ENCODE peak calls at places on chromosomes 1 and 21, in ten cellular contexts. N is ovary; G is naive thymus-derived CD4-positive, alpha-beta T cell; V is dorsolateral prefrontal cortex; W is upper lobe of right lung; U is cardiac muscle cell; J is PC-3; O is A673; M is fibroblast of lung; I is brain microvascular endothelial cell. Y is an unnamed sample.

GRCh38 chr1:221457706-221458429 is 284.0 kb downstream of the DUSP10 start:
- DNase-seq in N (no peak), G (no peak), V (no peak), W (no peak), U (no peak), J (no peak), O (no peak), M (no peak), I (no peak), Y (no peak)

GRCh38 chr1:164748253-164748899 is 189.4 kb downstream of the PBX1 start:
- DNase-seq in N (peak), G (no peak), V (no peak), W (no peak), U (peak), J (peak), O (no peak), M (peak), I (peak), Y (no peak)

GRCh38 chr1:205374205-205375078 is 17.7 kb upstream of the KLHDC8A start:
- DNase-seq in N (no peak), G (no peak), V (no peak), W (no peak), U (peak), J (peak), O (no peak), M (peak), I (peak), Y (no peak)

GRCh38 chr1:54336121-54336520 is 70.1 kb downstream of the SSBP3 start:
- DNase-seq in N (no peak), G (no peak), V (no peak), W (no peak), U (no peak), J (no peak), O (no peak), M (no peak), I (no peak), Y (no peak)

GRCh38 chr1:230303069-230303468 is 123.1 kb downstream of the PGBD5 start:
- DNase-seq in N (no peak), G (no peak), V (no peak), W (no peak), U (no peak), J (no peak), O (no peak), M (peak), I (no peak), Y (no peak)

GRCh38 chr1:107648071-107648470 is 316.9 kb downstream of the VAV3 start:
- DNase-seq in N (no peak), G (no peak), V (no peak), W (no peak), U (peak), J (peak), O (no peak), M (peak), I (peak), Y (peak)

GRCh38 chr1:210123383-210123782 is 109.2 kb upstream of the SERTAD4 start:
- DNase-seq in N (no peak), G (no peak), V (no peak), W (no peak), U (no peak), J (no peak), O (peak), M (no peak), I (no peak), Y (no peak)

GRCh38 chr21:41752231-41752681 is 14.6 kb downstream of the RIPK4 start:
- DNase-seq in N (no peak), G (no peak), V (no peak), W (no peak), U (peak), J (peak), O (peak), M (peak), I (no peak), Y (peak)

GRCh38 chr21:44021064-44021463 is 9.0 kb downstream of the TRAPPC10 start:
- DNase-seq in N (no peak), G (no peak), V (no peak), W (no peak), U (no peak), J (no peak), O (no peak), M (no peak), I (no peak), Y (no peak)

GRCh38 chr1:81876901-81877750 is 76.4 kb downstream of the ADGRL2 start:
- DNase-seq in N (no peak), G (no peak), V (no peak), W (no peak), U (peak), J (no peak), O (no peak), M (peak), I (peak), Y (peak)

GRCh38 chr1:10776206-10776905 is 20.1 kb downstream of the CASZ1 start:
- DNase-seq in N (no peak), G (no peak), V (no peak), W (no peak), U (no peak), J (peak), O (no peak), M (no peak), I (no peak), Y (no peak)

GRCh38 chr1:200535605-200536004 is 84.9 kb downstream of the KIF14 start:
- DNase-seq in N (no peak), G (peak), V (no peak), W (no peak), U (peak), J (peak), O (peak), M (peak), I (no peak), Y (peak)

GRCh38 chr1:54428838-54429513 is 22.8 kb upstream of the SSBP3 start:
- DNase-seq in N (no peak), G (no peak), V (no peak), W (peak), U (peak), J (no peak), O (no peak), M (no peak), I (no peak), Y (no peak)

GRCh38 chr1:25492323-25492722 is 51.1 kb upstream of the LDLRAP1 start:
- DNase-seq in N (no peak), G (no peak), V (no peak), W (no peak), U (no peak), J (no peak), O (no peak), M (no peak), I (no peak), Y (no peak)

GRCh38 chr1:172351761-172352161 is 68.7 kb upstream of the C1orf105 start:
- DNase-seq in N (no peak), G (no peak), V (no peak), W (no peak), U (peak), J (peak), O (peak), M (peak), I (peak), Y (no peak)

GRCh38 chr1:36612881-36613280 is 130.2 kb upstream of the CSF3R start:
- DNase-seq in N (no peak), G (no peak), V (no peak), W (no peak), U (no peak), J (peak), O (no peak), M (no peak), I (no peak), Y (no peak)

GRCh38 chr1:158154501-158154900 is 26.2 kb upstream of the CD1D start:
- DNase-seq in N (no peak), G (no peak), V (no peak), W (no peak), U (no peak), J (no peak), O (no peak), M (no peak), I (no peak), Y (no peak)

GRCh38 chr1:158155673-158156072 is 25.0 kb upstream of the CD1D start:
- DNase-seq in N (no peak), G (no peak), V (no peak), W (no peak), U (no peak), J (no peak), O (no peak), M (no peak), I (no peak), Y (no peak)

GRCh38 chr1:158153781-158154444 is 26.8 kb upstream of the CD1D start:
- DNase-seq in N (no peak), G (no peak), V (no peak), W (no peak), U (no peak), J (no peak), O (no peak), M (no peak), I (no peak), Y (no peak)

GRCh38 chr1:158150512-158150911 is 30.2 kb upstream of the CD1D start:
- DNase-seq in N (no peak), G (no peak), V (no peak), W (no peak), U (no peak), J (no peak), O (no peak), M (no peak), I (no peak), Y (no peak)

GRCh38 chr1:158153179-158153578 is 27.5 kb upstream of the CD1D start:
- DNase-seq in N (no peak), G (no peak), V (no peak), W (no peak), U (no peak), J (no peak), O (no peak), M (no peak), I (no peak), Y (no peak)
- H3K27ac ChIP-seq in N (no peak), G (no peak), V (no peak), W (no peak), U (no peak), J (no peak), O (no peak), M (no peak), I (no peak), Y (peak)

GRCh38 chr1:43366601-43367025 is 1.2 kb downstream of the ELOVL1 start:
- DNase-seq in N (no peak), G (no peak), V (no peak), W (no peak), U (no peak), J (peak), O (no peak), M (peak), I (no peak), Y (no peak)

GRCh38 chr1:43368646-43369020 is 822 bp upstream of the ELOVL1 start:
- DNase-seq in N (no peak), G (no peak), V (no peak), W (no peak), U (no peak), J (no peak), O (no peak), M (no peak), I (no peak), Y (no peak)

GRCh38 chr1:43366179-43366578 is 1.6 kb downstream of the ELOVL1 start:
- DNase-seq in N (no peak), G (no peak), V (no peak), W (peak), U (no peak), J (peak), O (no peak), M (no peak), I (no peak), Y (no peak)

GRCh38 chr1:43367026-43367903 is 546 bp downstream of the ELOVL1 start:
- DNase-seq in N (peak), G (peak), V (no peak), W (peak), U (no peak), J (peak), O (peak), M (peak), I (no peak), Y (no peak)

GRCh38 chr1:43367904-43368645 is at the start of gene ELOVL1:
- DNase-seq in N (peak), G (peak), V (peak), W (peak), U (peak), J (peak), O (peak), M (peak), I (peak), Y (peak)
- H3K27ac ChIP-seq in N (peak), G (peak), V (peak), W (peak), U (peak), J (peak), O (peak), M (peak), I (peak), Y (peak)

DNA sequence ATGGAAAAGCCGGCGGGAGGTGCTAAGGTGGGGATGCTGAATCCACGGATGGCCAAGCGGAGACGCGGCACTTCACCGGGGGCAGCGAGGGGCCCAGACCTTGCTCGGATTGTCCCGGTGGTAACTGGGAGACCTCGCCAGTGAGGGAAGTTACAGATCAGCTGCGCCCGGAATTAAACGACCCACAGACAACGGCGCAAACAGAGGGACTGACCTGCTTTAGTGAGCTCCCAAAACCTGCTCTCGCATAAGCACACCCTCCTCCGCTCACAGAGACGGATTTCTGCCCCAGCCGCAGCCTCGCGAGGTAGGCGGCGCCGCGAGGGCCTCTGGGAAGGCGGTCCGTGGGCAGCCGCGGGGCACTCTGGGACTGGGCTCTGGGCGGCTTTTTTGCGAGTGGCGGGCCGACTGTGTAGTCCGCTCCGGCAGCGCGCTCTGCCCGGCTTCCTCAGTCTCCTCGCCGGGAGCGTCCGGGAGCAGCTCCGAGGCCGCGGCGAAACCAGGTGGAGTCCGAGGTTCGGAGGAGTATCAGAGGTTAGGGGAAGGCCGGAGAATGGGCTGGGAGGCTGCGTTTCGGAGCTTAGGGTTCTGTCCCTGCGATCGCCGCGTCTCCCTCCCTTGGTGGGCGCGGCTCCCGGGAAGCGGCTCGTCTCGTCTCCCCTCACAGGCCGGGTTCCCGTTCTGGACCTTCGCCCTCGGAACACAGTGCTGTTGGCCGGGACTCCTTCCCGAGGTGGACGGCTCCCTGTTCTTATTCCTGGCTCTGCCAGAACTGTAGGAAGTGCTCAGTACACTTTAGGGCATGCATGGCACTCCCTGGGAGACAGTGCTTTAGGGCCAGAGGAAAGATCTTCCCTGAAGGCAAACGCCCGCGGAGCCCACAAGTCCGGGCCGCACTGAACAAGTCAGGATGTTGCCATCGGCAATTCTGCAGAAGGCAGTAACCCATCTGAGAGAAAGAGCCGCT is at the start of gene EXO5:
- DNase-seq in N (peak), G (peak), V (peak), W (peak), U (peak), J (peak), O (peak), M (peak), I (peak), Y (no peak)
- H3K27ac ChIP-seq in N (peak), G (peak), V (peak), W (peak), U (peak), J (no peak), O (peak), M (peak), I (peak), Y (peak)

GRCh38 chr21:34204021-34204420 is 130.6 kb downstream of the MRPS6 start:
- DNase-seq in N (no peak), G (no peak), V (peak), W (no peak), U (no peak), J (no peak), O (no peak), M (no peak), I (no peak), Y (no peak)
- H3K27ac ChIP-seq in N (no peak), G (no peak), V (peak), W (no peak), U (peak), J (no peak), O (peak), M (no peak), I (no peak), Y (no peak)

GRCh38 chr1:93979040-93979717 is 69.9 kb upstream of the GCLM start:
- DNase-seq in N (no peak), G (no peak), V (peak), W (no peak), U (no peak), J (no peak), O (no peak), M (no peak), I (no peak), Y (no peak)
- H3K27ac ChIP-seq in N (no peak), G (no peak), V (no peak), W (peak), U (no peak), J (no peak), O (no peak), M (peak), I (no peak), Y (no peak)

DNA sequence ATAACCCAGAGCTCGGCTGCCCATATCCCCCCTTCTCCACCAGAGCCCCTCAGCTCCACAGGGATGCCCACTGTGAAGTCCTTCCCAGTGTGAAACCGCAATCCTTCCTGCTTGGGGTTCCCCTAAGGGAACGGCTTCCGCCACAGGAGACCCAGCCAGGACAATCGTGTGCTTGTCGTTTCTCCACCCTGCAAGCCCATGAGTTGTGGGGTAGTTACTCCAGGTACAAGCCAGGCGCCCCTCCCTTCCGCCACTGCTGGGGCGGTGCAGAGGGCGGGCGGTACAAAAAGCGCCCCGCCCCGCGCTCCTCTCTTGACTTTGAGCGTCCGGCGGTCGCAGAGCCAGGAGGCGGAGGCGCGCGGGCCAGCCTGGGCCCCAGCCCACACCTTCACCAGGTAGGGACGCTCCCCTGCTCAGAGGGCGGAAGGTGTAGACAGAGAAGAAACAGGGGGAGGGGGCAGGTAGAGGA is at the start of gene TINAGL1:
- DNase-seq in N (peak), G (no peak), V (no peak), W (peak), U (no peak), J (peak), O (no peak), M (no peak), I (no peak), Y (no peak)
- H3K27ac ChIP-seq in N (peak), G (no peak), V (peak), W (peak), U (no peak), J (peak), O (no peak), M (no peak), I (no peak), Y (peak)

DNA sequence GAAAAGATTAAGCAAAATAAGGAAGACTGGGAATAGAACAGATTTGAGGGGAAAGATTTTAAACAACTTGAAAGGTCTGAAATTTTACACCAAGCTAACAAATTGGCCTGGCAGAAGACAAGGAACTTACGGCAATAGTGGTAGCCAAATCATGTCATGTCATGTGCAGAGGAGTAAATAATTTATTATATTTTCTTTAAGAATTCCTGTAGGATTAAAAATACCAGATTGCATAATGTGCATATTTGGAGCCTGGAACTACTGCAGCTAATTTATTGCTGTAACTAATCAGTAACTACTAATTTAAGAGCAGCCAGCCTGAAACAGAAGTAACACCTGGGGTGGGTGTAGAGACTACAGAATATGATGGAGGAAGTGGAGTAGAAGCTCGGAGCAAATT is 334.3 kb downstream of the TGFB2 start:
- DNase-seq in N (no peak), G (no peak), V (no peak), W (no peak), U (no peak), J (no peak), O (no peak), M (peak), I (no peak), Y (no peak)
- H3K27ac ChIP-seq in N (no peak), G (no peak), V (no peak), W (no peak), U (no peak), J (no peak), O (no peak), M (no peak), I (peak), Y (peak)

DNA sequence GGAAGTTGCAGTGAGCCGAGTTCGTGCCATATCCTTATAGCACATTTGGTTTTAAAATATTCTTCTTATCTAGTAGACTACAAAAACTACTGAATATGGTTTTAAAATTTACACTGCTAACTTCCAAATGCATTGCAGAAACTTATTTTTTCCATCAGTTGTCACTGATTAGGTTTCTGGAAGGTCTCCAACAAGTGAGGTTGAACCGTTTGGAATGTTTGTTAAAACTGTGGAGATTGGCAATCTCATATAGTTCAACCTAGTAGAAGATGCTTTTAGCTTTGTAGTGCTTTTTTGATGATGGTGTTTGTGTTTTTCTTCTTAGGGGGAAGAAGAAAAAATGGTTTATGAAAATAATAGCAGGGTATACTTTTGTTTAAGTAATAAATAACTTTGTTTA is 12.9 kb downstream of the CENPF start:
- DNase-seq in N (no peak), G (no peak), V (no peak), W (no peak), U (peak), J (peak), O (no peak), M (peak), I (no peak), Y (no peak)
- H3K27ac ChIP-seq in N (no peak), G (no peak), V (no peak), W (no peak), U (no peak), J (no peak), O (no peak), M (no peak), I (no peak), Y (no peak)

DNA sequence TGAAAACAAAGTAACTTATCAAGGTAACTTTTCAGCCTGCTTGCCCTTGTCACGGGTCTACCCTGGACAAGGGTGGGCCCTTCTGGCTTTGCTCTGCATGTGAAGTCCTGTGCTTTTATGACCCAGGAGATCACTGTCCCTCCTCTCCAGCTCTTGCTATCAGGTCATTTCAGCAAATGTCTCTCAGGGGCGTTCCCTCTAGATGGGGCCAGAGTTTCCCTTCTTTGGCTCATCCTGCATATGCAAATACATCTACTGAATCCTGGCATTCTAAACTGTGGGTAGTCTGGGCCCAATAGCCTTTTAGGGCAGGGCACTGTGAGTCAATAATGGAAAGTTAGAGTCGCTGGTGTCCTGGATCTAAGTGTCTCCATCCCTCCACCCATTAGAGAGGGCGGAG is 366.9 kb upstream of the USP24 start:
- DNase-seq in N (no peak), G (no peak), V (no peak), W (no peak), U (no peak), J (no peak), O (no peak), M (no peak), I (no peak), Y (no peak)
- H3K27ac ChIP-seq in N (no peak), G (no peak), V (no peak), W (no peak), U (no peak), J (no peak), O (no peak), M (no peak), I (no peak), Y (no peak)

Y was measured in epithelial cell of prostate.